ENCODE peak calls at places on chromosomes 2 and 18, in seven cellular contexts. One of them, this sample, is unnamed.

GRCh38 chr2:44071454-44072046 is 75.8 kb upstream of the LRPPRC start:
- DNase-seq in C1 segment of cervical spinal cord: no peak
- DNase-seq in hippocampal formation: no peak
- DNase-seq in hypothalamus: no peak
- DNase-seq in KBM-7: no peak
- DNase-seq in activated T-cell treated with anti-CD3 and anti-CD28 coated beads for 1 hour: no peak
- DNase-seq in substantia nigra: no peak
- DNase-seq in this sample: no peak

GRCh38 chr2:24743914-24744313 is 49.3 kb downstream of the PTRHD1 start:
- DNase-seq in C1 segment of cervical spinal cord: no peak
- DNase-seq in hippocampal formation: no peak
- DNase-seq in hypothalamus: no peak
- DNase-seq in KBM-7: no peak
- DNase-seq in activated T-cell treated with anti-CD3 and anti-CD28 coated beads for 1 hour: no peak
- DNase-seq in substantia nigra: no peak
- DNase-seq in this sample: no peak

GRCh38 chr2:99802730-99803129 is 312.9 kb upstream of the REV1 start:
- DNase-seq in C1 segment of cervical spinal cord: no peak
- DNase-seq in hippocampal formation: no peak
- DNase-seq in hypothalamus: no peak
- DNase-seq in KBM-7: peak; percentile 15
- DNase-seq in activated T-cell treated with anti-CD3 and anti-CD28 coated beads for 1 hour: no peak
- DNase-seq in substantia nigra: no peak
- DNase-seq in this sample: no peak

GRCh38 chr18:76977681-76978234 is 154.8 kb downstream of the MBP start:
- DNase-seq in C1 segment of cervical spinal cord: no peak
- DNase-seq in hippocampal formation: no peak
- DNase-seq in hypothalamus: no peak
- DNase-seq in KBM-7: no peak
- DNase-seq in activated T-cell treated with anti-CD3 and anti-CD28 coated beads for 1 hour: no peak
- DNase-seq in substantia nigra: no peak
- DNase-seq in this sample: no peak

GRCh38 chr2:241514545-241514944 is 6.2 kb upstream of the STK25 start:
- DNase-seq in C1 segment of cervical spinal cord: no peak
- DNase-seq in hippocampal formation: no peak
- DNase-seq in hypothalamus: no peak
- DNase-seq in KBM-7: no peak
- DNase-seq in activated T-cell treated with anti-CD3 and anti-CD28 coated beads for 1 hour: no peak
- DNase-seq in substantia nigra: no peak
- DNase-seq in this sample: no peak

GRCh38 chr2:227503433-227504406 is 31.8 kb downstream of the AGFG1 start:
- DNase-seq in C1 segment of cervical spinal cord: no peak
- DNase-seq in hippocampal formation: no peak
- DNase-seq in hypothalamus: no peak
- DNase-seq in KBM-7: no peak
- DNase-seq in activated T-cell treated with anti-CD3 and anti-CD28 coated beads for 1 hour: no peak
- DNase-seq in substantia nigra: no peak
- DNase-seq in this sample: no peak

GRCh38 chr2:175234153-175234552 is 52.6 kb upstream of the ATP5MC3 start:
- DNase-seq in C1 segment of cervical spinal cord: no peak
- DNase-seq in hippocampal formation: no peak
- DNase-seq in hypothalamus: no peak
- DNase-seq in KBM-7: peak; percentile 42
- DNase-seq in activated T-cell treated with anti-CD3 and anti-CD28 coated beads for 1 hour: no peak
- DNase-seq in substantia nigra: no peak
- DNase-seq in this sample: no peak

GRCh38 chr2:25131567-25132295 is 36.6 kb downstream of the POMC start:
- DNase-seq in C1 segment of cervical spinal cord: no peak
- DNase-seq in hippocampal formation: no peak
- DNase-seq in hypothalamus: no peak
- DNase-seq in KBM-7: no peak
- DNase-seq in activated T-cell treated with anti-CD3 and anti-CD28 coated beads for 1 hour: no peak
- DNase-seq in substantia nigra: no peak
- DNase-seq in this sample: no peak

GRCh38 chr2:136384541-136385303 is 266.8 kb upstream of the CXCR4 start:
- DNase-seq in C1 segment of cervical spinal cord: no peak
- DNase-seq in hippocampal formation: peak; percentile 23
- DNase-seq in hypothalamus: peak; percentile 30
- DNase-seq in KBM-7: peak; percentile 57
- DNase-seq in activated T-cell treated with anti-CD3 and anti-CD28 coated beads for 1 hour: peak; percentile 20
- DNase-seq in substantia nigra: no peak
- DNase-seq in this sample: peak; percentile 16

GRCh38 chr2:69733338-69734039 is 8.4 kb upstream of the ANXA4 start:
- DNase-seq in C1 segment of cervical spinal cord: no peak
- DNase-seq in hippocampal formation: no peak
- DNase-seq in hypothalamus: no peak
- DNase-seq in KBM-7: no peak
- DNase-seq in activated T-cell treated with anti-CD3 and anti-CD28 coated beads for 1 hour: no peak
- DNase-seq in substantia nigra: no peak
- DNase-seq in this sample: no peak